ENCODE peak calls at places on chromosome 1, in seven cellular contexts. One of them, this sample, is unnamed.

GRCh38 chr1:184691719-184692324 is 62.8 kb downstream of the EDEM3 start:
- DNase-seq in IMR-90: peak; percentile 68
- DNase-seq in CD8-positive, alpha-beta memory T cell: no peak
- DNase-seq in heart left ventricle: no peak
- DNase-seq in cardiac muscle cell: peak; percentile 53
- DNase-seq in heart right ventricle: no peak
- DNase-seq in aorta: no peak
- DNase-seq in this sample: peak; percentile 72

GRCh38 chr1:109094377-109094803 is 3.8 kb downstream of the TMEM167B start:
- DNase-seq in IMR-90: peak; percentile 87
- DNase-seq in CD8-positive, alpha-beta memory T cell: no peak
- DNase-seq in heart left ventricle: no peak
- DNase-seq in cardiac muscle cell: no peak
- DNase-seq in heart right ventricle: no peak
- DNase-seq in aorta: no peak
- DNase-seq in this sample: peak; percentile 47

GRCh38 chr1:177921590-177921989 is 48.3 kb downstream of the SEC16B start:
- DNase-seq in IMR-90: no peak
- DNase-seq in CD8-positive, alpha-beta memory T cell: no peak
- DNase-seq in heart left ventricle: no peak
- DNase-seq in cardiac muscle cell: no peak
- DNase-seq in heart right ventricle: no peak
- DNase-seq in aorta: no peak
- DNase-seq in this sample: no peak

GRCh38 chr1:147245586-147246021 is 3.1 kb downstream of the CHD1L start:
- DNase-seq in IMR-90: no peak
- DNase-seq in CD8-positive, alpha-beta memory T cell: no peak
- DNase-seq in heart left ventricle: no peak
- DNase-seq in cardiac muscle cell: no peak
- DNase-seq in heart right ventricle: no peak
- DNase-seq in aorta: no peak
- DNase-seq in this sample: no peak

GRCh38 chr1:232675267-232675666 is 45.3 kb upstream of the SIPA1L2 start:
- DNase-seq in IMR-90: peak; percentile 13
- DNase-seq in CD8-positive, alpha-beta memory T cell: no peak
- DNase-seq in heart left ventricle: no peak
- DNase-seq in cardiac muscle cell: peak; percentile 18
- DNase-seq in heart right ventricle: no peak
- DNase-seq in aorta: no peak
- DNase-seq in this sample: no peak

GRCh38 chr1:205339717-205340116 is 17.0 kb downstream of the KLHDC8A start:
- DNase-seq in IMR-90: no peak
- DNase-seq in CD8-positive, alpha-beta memory T cell: no peak
- DNase-seq in heart left ventricle: no peak
- DNase-seq in cardiac muscle cell: no peak
- DNase-seq in heart right ventricle: no peak
- DNase-seq in aorta: no peak
- DNase-seq in this sample: peak; percentile 13

GRCh38 chr1:59005491-59006308 is 221.9 kb upstream of the JUN start:
- DNase-seq in IMR-90: no peak
- DNase-seq in CD8-positive, alpha-beta memory T cell: no peak
- DNase-seq in heart left ventricle: no peak
- DNase-seq in cardiac muscle cell: no peak
- DNase-seq in heart right ventricle: no peak
- DNase-seq in aorta: no peak
- DNase-seq in this sample: no peak

GRCh38 chr1:32765561-32766327 is 51.4 kb downstream of the YARS1 start:
- DNase-seq in IMR-90: no peak
- DNase-seq in CD8-positive, alpha-beta memory T cell: no peak
- DNase-seq in heart left ventricle: no peak
- DNase-seq in cardiac muscle cell: no peak
- DNase-seq in heart right ventricle: no peak
- DNase-seq in aorta: no peak
- DNase-seq in this sample: no peak

GRCh38 chr1:163372576-163372975 is 50.8 kb downstream of the NUF2 start:
- DNase-seq in IMR-90: no peak
- DNase-seq in CD8-positive, alpha-beta memory T cell: no peak
- DNase-seq in heart left ventricle: no peak
- DNase-seq in cardiac muscle cell: no peak
- DNase-seq in heart right ventricle: no peak
- DNase-seq in aorta: no peak
- DNase-seq in this sample: no peak

GRCh38 chr1:34905098-34905459 is 24.4 kb downstream of the DLGAP3 start:
- DNase-seq in IMR-90: no peak
- DNase-seq in CD8-positive, alpha-beta memory T cell: no peak
- DNase-seq in heart left ventricle: no peak
- DNase-seq in cardiac muscle cell: no peak
- DNase-seq in heart right ventricle: no peak
- DNase-seq in aorta: no peak
- DNase-seq in this sample: no peak

GRCh38 chr1:97906567-97907228 is 14.1 kb downstream of the DPYD start:
- DNase-seq in IMR-90: peak; percentile 90
- DNase-seq in CD8-positive, alpha-beta memory T cell: no peak
- DNase-seq in heart left ventricle: peak; percentile 55
- DNase-seq in cardiac muscle cell: no peak
- DNase-seq in heart right ventricle: peak; percentile 18
- DNase-seq in aorta: peak; percentile 64
- DNase-seq in this sample: peak; percentile 97

GRCh38 chr1:213389061-213389581 is 338.1 kb downstream of the RPS6KC1 start:
- DNase-seq in IMR-90: no peak
- DNase-seq in CD8-positive, alpha-beta memory T cell: no peak
- DNase-seq in heart left ventricle: no peak
- DNase-seq in cardiac muscle cell: no peak
- DNase-seq in heart right ventricle: peak; percentile 23
- DNase-seq in aorta: no peak
- DNase-seq in this sample: no peak

GRCh38 chr1:91856996-91857395 is 29.0 kb downstream of the TGFBR3 start:
- DNase-seq in IMR-90: no peak
- DNase-seq in CD8-positive, alpha-beta memory T cell: no peak
- DNase-seq in heart left ventricle: no peak
- DNase-seq in cardiac muscle cell: no peak
- DNase-seq in heart right ventricle: no peak
- DNase-seq in aorta: no peak
- DNase-seq in this sample: no peak

GRCh38 chr1:150981177-150981804 is 801 bp upstream of the ANXA9 start:
- DNase-seq in IMR-90: no peak
- DNase-seq in CD8-positive, alpha-beta memory T cell: no peak
- DNase-seq in heart left ventricle: no peak
- DNase-seq in cardiac muscle cell: peak; percentile 76
- DNase-seq in heart right ventricle: no peak
- DNase-seq in aorta: peak; percentile 18
- DNase-seq in this sample: peak; percentile 33

GRCh38 chr1:4422496-4423289 is 231.7 kb upstream of the AJAP1 start:
- DNase-seq in IMR-90: no peak
- DNase-seq in CD8-positive, alpha-beta memory T cell: no peak
- DNase-seq in heart left ventricle: no peak
- DNase-seq in cardiac muscle cell: no peak
- DNase-seq in heart right ventricle: no peak
- DNase-seq in aorta: no peak
- DNase-seq in this sample: no peak

GRCh38 chr1:231203259-231204057 is 37.6 kb upstream of the GNPAT start:
- DNase-seq in IMR-90: no peak
- DNase-seq in CD8-positive, alpha-beta memory T cell: no peak
- DNase-seq in heart left ventricle: no peak
- DNase-seq in cardiac muscle cell: no peak
- DNase-seq in heart right ventricle: no peak
- DNase-seq in aorta: no peak
- DNase-seq in this sample: no peak

GRCh38 chr1:27873671-27874384 is 1.5 kb downstream of the THEMIS2 start:
- DNase-seq in IMR-90: no peak
- DNase-seq in CD8-positive, alpha-beta memory T cell: no peak
- DNase-seq in heart left ventricle: no peak
- DNase-seq in cardiac muscle cell: no peak
- DNase-seq in heart right ventricle: no peak
- DNase-seq in aorta: no peak
- DNase-seq in this sample: no peak

GRCh38 chr1:219304227-219305226 is 130.8 kb downstream of the LYPLAL1 start:
- DNase-seq in IMR-90: peak; percentile 67
- DNase-seq in CD8-positive, alpha-beta memory T cell: no peak
- DNase-seq in heart left ventricle: no peak
- DNase-seq in cardiac muscle cell: no peak
- DNase-seq in heart right ventricle: no peak
- DNase-seq in aorta: peak; percentile 81
- DNase-seq in this sample: peak; percentile 81

GRCh38 chr1:231691618-231692259 is 65.1 kb downstream of the DISC1 start:
- DNase-seq in IMR-90: peak; percentile 47
- DNase-seq in CD8-positive, alpha-beta memory T cell: no peak
- DNase-seq in heart left ventricle: no peak
- DNase-seq in cardiac muscle cell: peak; percentile 43
- DNase-seq in heart right ventricle: peak; percentile 51
- DNase-seq in aorta: no peak
- DNase-seq in this sample: no peak

GRCh38 chr1:211548321-211549091 is 30.5 kb downstream of the SLC30A1 start:
- DNase-seq in IMR-90: no peak
- DNase-seq in CD8-positive, alpha-beta memory T cell: no peak
- DNase-seq in heart left ventricle: no peak
- DNase-seq in cardiac muscle cell: peak; percentile 30
- DNase-seq in heart right ventricle: no peak
- DNase-seq in aorta: no peak
- DNase-seq in this sample: no peak

GRCh38 chr1:211547710-211548109 is 31.3 kb downstream of the SLC30A1 start:
- DNase-seq in IMR-90: no peak
- DNase-seq in CD8-positive, alpha-beta memory T cell: no peak
- DNase-seq in heart left ventricle: no peak
- DNase-seq in cardiac muscle cell: no peak
- DNase-seq in heart right ventricle: no peak
- DNase-seq in aorta: no peak
- DNase-seq in this sample: no peak

GRCh38 chr1:211541715-211542477 is 37.1 kb downstream of the SLC30A1 start:
- DNase-seq in IMR-90: peak; percentile 41
- DNase-seq in CD8-positive, alpha-beta memory T cell: no peak
- DNase-seq in heart left ventricle: no peak
- DNase-seq in cardiac muscle cell: no peak
- DNase-seq in heart right ventricle: no peak
- DNase-seq in aorta: no peak
- DNase-seq in this sample: no peak

GRCh38 chr1:211546543-211546942 is 32.4 kb downstream of the SLC30A1 start:
- DNase-seq in IMR-90: no peak
- DNase-seq in CD8-positive, alpha-beta memory T cell: no peak
- DNase-seq in heart left ventricle: no peak
- DNase-seq in cardiac muscle cell: no peak
- DNase-seq in heart right ventricle: no peak
- DNase-seq in aorta: no peak
- DNase-seq in this sample: no peak

GRCh38 chr1:211543003-211543402 is 36.0 kb downstream of the SLC30A1 start:
- DNase-seq in IMR-90: no peak
- DNase-seq in CD8-positive, alpha-beta memory T cell: no peak
- DNase-seq in heart left ventricle: no peak
- DNase-seq in cardiac muscle cell: no peak
- DNase-seq in heart right ventricle: no peak
- DNase-seq in aorta: no peak
- DNase-seq in this sample: no peak
- H3K27ac ChIP-seq in IMR-90: no peak overlapping the region
- H3K27ac ChIP-seq in CD8-positive, alpha-beta memory T cell: no peak overlapping the region
- H3K27ac ChIP-seq in heart left ventricle: no peak overlapping the region
- H3K27ac ChIP-seq in cardiac muscle cell: no peak overlapping the region
- H3K27ac ChIP-seq in heart right ventricle: no peak overlapping the region
- H3K27ac ChIP-seq in aorta: no peak overlapping the region
- H3K27ac ChIP-seq in this sample: no peak overlapping the region

GRCh38 chr1:84303154-84303830 is 1.8 kb downstream of the SAMD13 start:
- DNase-seq in IMR-90: peak; percentile 17
- DNase-seq in CD8-positive, alpha-beta memory T cell: no peak
- DNase-seq in heart left ventricle: no peak
- DNase-seq in cardiac muscle cell: peak; percentile 8
- DNase-seq in heart right ventricle: no peak
- DNase-seq in aorta: no peak
- DNase-seq in this sample: peak; percentile 30
- H3K27ac ChIP-seq in IMR-90: peak overlapping the region; percentile 88
- H3K27ac ChIP-seq in CD8-positive, alpha-beta memory T cell: no peak overlapping the region
- H3K27ac ChIP-seq in heart left ventricle: peak overlapping the region; percentile 76
- H3K27ac ChIP-seq in cardiac muscle cell: peak overlapping the region; percentile 90
- H3K27ac ChIP-seq in heart right ventricle: peak overlapping the region; percentile 45
- H3K27ac ChIP-seq in aorta: no peak overlapping the region
- H3K27ac ChIP-seq in this sample: no peak overlapping the region

DNA sequence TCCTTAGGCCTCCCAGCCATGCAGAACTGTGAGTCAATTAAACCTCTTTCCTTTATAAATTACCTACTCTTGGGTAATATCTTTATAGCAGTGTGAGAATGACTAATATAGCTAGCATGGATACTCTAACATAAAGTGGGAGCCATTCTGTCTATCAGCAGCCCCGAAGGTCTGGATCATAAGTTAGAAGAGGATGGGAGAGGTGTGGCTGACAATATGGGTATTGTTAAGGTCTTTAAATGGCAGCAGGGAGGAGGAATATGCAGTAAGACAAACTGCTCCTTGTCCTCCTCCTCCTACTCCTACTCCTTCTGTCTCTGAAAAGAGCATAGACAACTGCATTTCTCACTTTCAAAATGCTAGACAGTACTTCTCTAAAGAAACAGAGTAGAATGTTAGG is 214.0 kb upstream of the C1orf87 start:
- DNase-seq in IMR-90: no peak
- DNase-seq in CD8-positive, alpha-beta memory T cell: no peak
- DNase-seq in heart left ventricle: no peak
- DNase-seq in cardiac muscle cell: no peak
- DNase-seq in heart right ventricle: no peak
- DNase-seq in aorta: no peak
- DNase-seq in this sample: no peak
- H3K27ac ChIP-seq in IMR-90: no peak overlapping the region
- H3K27ac ChIP-seq in CD8-positive, alpha-beta memory T cell: no peak overlapping the region
- H3K27ac ChIP-seq in heart left ventricle: no peak overlapping the region
- H3K27ac ChIP-seq in cardiac muscle cell: no peak overlapping the region
- H3K27ac ChIP-seq in heart right ventricle: no peak overlapping the region
- H3K27ac ChIP-seq in aorta: no peak overlapping the region
- H3K27ac ChIP-seq in this sample: no peak overlapping the region

DNA sequence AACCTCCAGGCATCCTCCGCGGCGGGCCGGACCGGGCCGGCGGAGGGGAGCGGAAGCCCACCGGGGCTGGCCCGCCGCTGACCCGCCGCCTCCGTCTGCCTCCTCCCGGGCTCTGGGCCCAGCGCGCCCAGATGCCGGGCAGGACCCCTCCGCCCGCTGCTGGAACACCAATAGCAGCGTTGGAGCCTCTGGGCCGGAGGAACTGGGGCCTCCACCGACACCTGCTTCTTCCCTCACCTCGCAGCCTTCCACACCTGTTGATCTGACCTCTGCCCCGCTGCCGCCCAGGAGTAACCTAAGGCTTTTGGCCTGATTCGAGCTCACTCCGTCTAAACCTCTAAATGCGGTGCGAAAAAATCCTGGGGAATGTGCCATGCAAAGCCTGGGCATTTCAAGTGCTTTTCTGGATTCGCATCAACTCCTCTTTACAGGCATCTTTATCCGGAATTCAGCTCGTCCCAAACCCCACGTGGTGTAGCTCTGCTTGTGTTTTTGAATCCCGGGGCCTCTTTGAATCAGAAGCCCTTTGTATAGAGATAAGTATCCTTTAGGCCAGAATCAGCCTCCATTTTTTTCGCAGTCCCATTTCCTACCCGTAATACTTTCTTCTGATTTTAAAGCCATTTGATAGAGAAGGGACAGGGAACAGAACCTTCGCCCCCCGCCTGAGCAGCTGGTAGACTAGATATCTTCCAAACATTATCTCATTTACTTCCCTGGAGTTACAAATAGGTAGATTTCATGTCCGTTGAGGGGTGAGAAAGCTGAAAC is 680 bp upstream of the CNN3 start:
- DNase-seq in IMR-90: peak; percentile 67
- DNase-seq in CD8-positive, alpha-beta memory T cell: no peak
- DNase-seq in heart left ventricle: no peak
- DNase-seq in cardiac muscle cell: peak; percentile 54
- DNase-seq in heart right ventricle: no peak
- DNase-seq in aorta: no peak
- DNase-seq in this sample: peak; percentile 61
- H3K27ac ChIP-seq in IMR-90: peak overlapping the region; percentile 87
- H3K27ac ChIP-seq in CD8-positive, alpha-beta memory T cell: no peak overlapping the region
- H3K27ac ChIP-seq in heart left ventricle: peak overlapping the region; percentile 96
- H3K27ac ChIP-seq in cardiac muscle cell: peak overlapping the region; percentile 99
- H3K27ac ChIP-seq in heart right ventricle: peak overlapping the region; percentile 96
- H3K27ac ChIP-seq in aorta: peak overlapping the region; percentile 89
- H3K27ac ChIP-seq in this sample: peak overlapping the region; percentile 35